ENCODE peak calls at places on chromosomes 11 and 22, in ten cellular contexts. F, U, O, P, Z, T, C, K, S and V are unnamed samples.

GRCh38 chr11:9260182-9261146 is 4.7 kb downstream of the DENND5A start:
- DNase-seq in F (no peak), U (no peak), O (no peak), P (peak), Z (no peak), T (no peak), C (no peak), K (no peak), S (no peak), V (no peak)

GRCh38 chr11:64004590-64004984 is 18.3 kb downstream of the OTUB1 start:
- DNase-seq in F (no peak), U (no peak), O (no peak), P (no peak), Z (no peak), T (no peak), C (no peak), K (no peak), S (no peak), V (no peak)

GRCh38 chr11:56188602-56189001 is 12.2 kb downstream of the OR5J2 start:
- DNase-seq in F (no peak), U (no peak), O (no peak), P (no peak), Z (no peak), T (no peak), C (no peak), K (no peak), S (no peak), V (no peak)

GRCh38 chr11:62353841-62354240 is 16.6 kb downstream of the ASRGL1 start:
- DNase-seq in F (peak), U (peak), O (peak), P (no peak), Z (no peak), T (no peak), C (no peak), K (no peak), S (no peak), V (no peak)

GRCh38 chr22:37206841-37207821 is 5.1 kb downstream of the SSTR3 start:
- DNase-seq in F (no peak), U (no peak), O (no peak), P (no peak), Z (no peak), T (peak), C (peak), K (no peak), S (peak), V (no peak)

GRCh38 chr11:70912226-70912840 is 340.0 kb downstream of the SHANK2 start:
- DNase-seq in F (no peak), U (no peak), O (peak), P (no peak), Z (no peak), T (peak), C (no peak), K (no peak), S (no peak), V (no peak)

GRCh38 chr11:62392944-62393628 is 25.7 kb upstream of the SCGB1A1 start:
- DNase-seq in F (peak), U (no peak), O (peak), P (peak), Z (no peak), T (no peak), C (no peak), K (no peak), S (no peak), V (no peak)

GRCh38 chr11:1326435-1327063 is 17.1 kb upstream of the TOLLIP start:
- DNase-seq in F (no peak), U (no peak), O (no peak), P (no peak), Z (no peak), T (no peak), C (no peak), K (no peak), S (no peak), V (peak)

GRCh38 chr11:3932698-3933097 is 77.2 kb downstream of the STIM1 start:
- DNase-seq in F (no peak), U (no peak), O (no peak), P (no peak), Z (no peak), T (no peak), C (no peak), K (no peak), S (no peak), V (no peak)

GRCh38 chr11:129598378-129598777 is 217.3 kb upstream of the TMEM45B start:
- DNase-seq in F (no peak), U (no peak), O (no peak), P (no peak), Z (no peak), T (no peak), C (no peak), K (no peak), S (no peak), V (no peak)

GRCh38 chr22:37218771-37219411 is 6.6 kb upstream of the SSTR3 start:
- DNase-seq in F (no peak), U (no peak), O (no peak), P (peak), Z (no peak), T (no peak), C (peak), K (peak), S (no peak), V (no peak)

GRCh38 chr11:63212742-63213141 is 30.7 kb downstream of the SLC22A25 start:
- DNase-seq in F (peak), U (no peak), O (peak), P (peak), Z (peak), T (no peak), C (no peak), K (no peak), S (no peak), V (peak)

GRCh38 chr22:32823024-32823730 is 21.7 kb downstream of the TIMP3 start:
- DNase-seq in F (peak), U (no peak), O (peak), P (peak), Z (peak), T (no peak), C (no peak), K (no peak), S (no peak), V (no peak)

GRCh38 chr22:33562484-33562883 is 357.8 kb downstream of the LARGE1 start:
- DNase-seq in F (no peak), U (no peak), O (no peak), P (no peak), Z (no peak), T (no peak), C (no peak), K (no peak), S (no peak), V (no peak)

GRCh38 chr11:94782446-94782845 is 14.3 kb downstream of the AMOTL1 start:
- DNase-seq in F (no peak), U (no peak), O (no peak), P (no peak), Z (peak), T (no peak), C (no peak), K (no peak), S (no peak), V (peak)

GRCh38 chr22:44623771-44624510 is 78.1 kb upstream of the PRR5 start:
- DNase-seq in F (peak), U (no peak), O (peak), P (peak), Z (peak), T (peak), C (peak), K (no peak), S (peak), V (peak)

GRCh38 chr11:112172362-112172994 is 2.8 kb upstream of the BCO2 start:
- DNase-seq in F (peak), U (no peak), O (peak), P (no peak), Z (no peak), T (no peak), C (peak), K (no peak), S (no peak), V (peak)

GRCh38 chr11:117824571-117825537 is at the start of gene FXYD2:
- DNase-seq in F (no peak), U (no peak), O (peak), P (no peak), Z (no peak), T (peak), C (no peak), K (no peak), S (peak), V (no peak)

GRCh38 chr11:2885017-2885675 is 429 bp downstream of the CDKN1C start:
- DNase-seq in F (peak), U (no peak), O (no peak), P (no peak), Z (peak), T (peak), C (no peak), K (peak), S (peak), V (peak)

GRCh38 chr22:41939981-41940852 is 6.7 kb downstream of the CENPM start:
- DNase-seq in F (no peak), U (peak), O (no peak), P (peak), Z (no peak), T (no peak), C (peak), K (peak), S (peak), V (no peak)

GRCh38 chr11:77046060-77046501 is 11.9 kb downstream of the B3GNT6 start:
- DNase-seq in F (peak), U (peak), O (peak), P (peak), Z (peak), T (no peak), C (peak), K (peak), S (peak), V (no peak)

GRCh38 chr22:22554324-22555284 is 4.5 kb downstream of the PRAME start:
- DNase-seq in F (no peak), U (no peak), O (no peak), P (no peak), Z (no peak), T (no peak), C (no peak), K (no peak), S (no peak), V (no peak)

GRCh38 chr22:37259540-37260029 is 15.5 kb upstream of the RAC2 start:
- DNase-seq in F (peak), U (no peak), O (peak), P (peak), Z (peak), T (peak), C (no peak), K (no peak), S (peak), V (peak)

GRCh38 chr11:120186799-120187591 is 23.8 kb upstream of the OAF start:
- DNase-seq in F (peak), U (no peak), O (peak), P (no peak), Z (no peak), T (peak), C (peak), K (no peak), S (no peak), V (peak)

GRCh38 chr11:218815-219593 is 11.5 kb downstream of the RIC8A start:
- DNase-seq in F (no peak), U (no peak), O (no peak), P (no peak), Z (no peak), T (peak), C (no peak), K (no peak), S (no peak), V (no peak)

GRCh38 chr22:47064016-47064415 is 301.6 kb downstream of the TBC1D22A start:
- DNase-seq in F (no peak), U (no peak), O (no peak), P (no peak), Z (no peak), T (peak), C (no peak), K (no peak), S (no peak), V (no peak)

GRCh38 chr22:47064416-47064815 is 302.0 kb downstream of the TBC1D22A start:
- DNase-seq in F (no peak), U (no peak), O (no peak), P (no peak), Z (no peak), T (no peak), C (no peak), K (no peak), S (no peak), V (no peak)

GRCh38 chr22:47066616-47066905 is 304.1 kb downstream of the TBC1D22A start:
- DNase-seq in F (no peak), U (no peak), O (no peak), P (no peak), Z (no peak), T (peak), C (no peak), K (no peak), S (no peak), V (no peak)

GRCh38 chr22:47067331-47067890 is 305.0 kb downstream of the TBC1D22A start:
- DNase-seq in F (no peak), U (no peak), O (no peak), P (no peak), Z (no peak), T (no peak), C (no peak), K (no peak), S (no peak), V (no peak)

DNA sequence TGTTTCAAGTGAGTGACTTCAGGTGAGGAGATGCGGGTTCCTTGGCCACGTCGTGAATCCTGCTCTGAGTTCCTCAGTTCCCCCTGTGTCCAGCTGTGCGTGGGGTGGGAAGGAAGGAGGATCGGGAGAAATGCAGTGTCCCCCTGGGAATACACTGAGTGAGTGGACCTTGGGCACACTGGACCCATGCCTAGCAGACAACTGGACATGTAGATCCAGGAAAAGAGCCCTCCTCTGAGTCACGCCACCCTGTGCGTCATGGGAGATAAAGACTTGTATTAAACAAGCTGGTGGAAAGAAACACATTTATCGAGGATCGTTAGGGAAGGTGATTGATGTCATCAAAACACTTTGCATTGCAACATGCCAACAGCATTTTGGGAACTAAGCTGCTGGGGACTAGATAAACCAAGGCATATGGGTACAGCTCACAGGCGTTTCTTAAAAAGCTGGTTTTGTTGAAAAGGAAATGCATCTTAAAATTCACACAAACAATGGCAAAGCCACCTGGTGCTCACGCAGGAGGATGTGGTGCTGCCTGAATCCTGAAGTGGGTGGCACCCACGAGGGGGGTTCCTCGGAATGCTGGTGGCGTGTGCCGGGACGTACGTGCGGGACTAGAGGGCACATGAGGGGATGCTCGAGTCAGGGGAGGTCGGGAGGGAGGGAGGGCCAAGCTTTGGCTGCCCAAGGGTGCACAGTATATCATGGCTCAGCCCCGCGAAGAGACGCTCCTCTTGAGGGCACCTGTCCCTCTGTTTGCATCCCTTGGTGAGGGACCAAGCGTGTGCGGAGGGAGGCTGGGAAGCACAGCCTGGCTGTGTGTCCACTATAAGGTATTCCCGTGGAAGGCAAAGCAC is 303.5 kb downstream of the TBC1D22A start:
- DNase-seq in F (no peak), U (no peak), O (no peak), P (no peak), Z (no peak), T (peak), C (no peak), K (no peak), S (no peak), V (no peak)
- H3K4me3 ChIP-seq in F (no peak), U (no peak), O (no peak), P (no peak), Z (no peak), T (no peak), C (no peak), K (no peak), S (no peak), V (no peak)

GRCh38 chr11:34161361-34161760 is 55.9 kb downstream of the NAT10 start:
- DNase-seq in F (no peak), U (no peak), O (no peak), P (no peak), Z (no peak), T (no peak), C (no peak), K (no peak), S (no peak), V (no peak)
- H3K4me3 ChIP-seq in F (no peak), U (no peak), O (no peak), P (no peak), Z (no peak), T (no peak), C (no peak), K (no peak), S (no peak), V (no peak)

GRCh38 chr22:43186272-43187170 is at the start of gene TTLL12:
- DNase-seq in F (peak), U (no peak), O (no peak), P (peak), Z (peak), T (no peak), C (peak), K (peak), S (peak), V (peak)
- H3K4me3 ChIP-seq in F (peak), U (peak), O (peak), P (peak), Z (peak), T (peak), C (peak), K (peak), S (peak), V (peak)

DNA sequence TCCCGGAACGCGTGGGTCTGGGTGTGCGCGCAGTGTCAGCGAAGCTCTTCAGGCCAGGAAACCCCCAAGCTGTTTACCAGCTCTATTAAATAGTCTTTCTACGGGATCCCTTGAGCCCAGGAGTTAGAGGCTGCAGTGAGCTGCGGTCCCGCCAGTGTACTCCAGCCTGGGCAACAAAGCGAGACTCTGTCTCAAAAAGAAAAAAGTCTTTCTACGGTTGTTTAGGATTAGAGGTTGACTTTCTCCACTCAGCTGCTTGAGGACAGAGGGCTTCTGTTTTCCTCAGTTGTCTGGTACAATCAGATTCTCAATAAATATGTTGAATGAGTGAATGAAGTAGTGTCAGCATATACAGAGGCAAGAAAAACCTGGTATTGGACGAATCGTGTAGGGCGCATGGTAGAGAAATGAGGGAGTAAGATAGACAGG is 616 bp downstream of the SART1 start:
- DNase-seq in F (no peak), U (no peak), O (no peak), P (no peak), Z (no peak), T (no peak), C (no peak), K (no peak), S (no peak), V (no peak)
- H3K4me3 ChIP-seq in F (peak), U (peak), O (peak), P (peak), Z (peak), T (peak), C (peak), K (peak), S (peak), V (peak)

DNA sequence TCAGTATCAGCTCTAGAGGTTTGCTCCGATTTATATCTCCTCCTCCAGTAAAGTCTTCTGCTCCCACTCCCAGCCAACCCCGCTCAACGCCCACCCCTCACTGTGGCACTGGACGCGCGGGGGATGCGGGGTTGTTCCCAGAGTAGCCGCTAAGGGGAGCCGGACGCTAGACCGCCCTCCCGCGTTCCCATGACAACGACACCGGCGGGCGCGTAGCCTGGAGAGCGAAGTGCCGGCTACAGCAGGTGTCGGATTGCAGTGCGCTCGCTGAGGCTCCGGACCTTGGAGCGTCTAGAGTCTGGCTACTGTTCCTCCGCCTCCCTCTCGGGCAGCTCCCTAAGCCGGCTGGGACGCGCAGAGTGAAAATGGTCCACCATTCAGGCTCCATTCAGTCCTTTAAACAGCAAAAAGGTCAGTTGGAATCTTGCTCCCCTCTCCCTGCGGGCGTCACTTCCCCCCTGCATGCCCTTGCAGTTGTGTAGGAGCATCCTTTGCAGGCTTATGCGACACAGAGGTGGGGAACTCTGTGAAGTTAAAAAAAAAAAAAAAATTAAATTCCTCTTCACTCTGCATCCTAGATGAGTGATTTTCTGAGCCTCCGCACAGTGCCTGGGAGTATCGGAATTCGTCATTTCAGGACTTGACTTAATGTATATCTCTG is at the start of gene ANO3:
- DNase-seq in F (peak), U (peak), O (peak), P (no peak), Z (peak), T (peak), C (peak), K (no peak), S (peak), V (peak)
- H3K4me3 ChIP-seq in F (no peak), U (no peak), O (no peak), P (no peak), Z (peak), T (no peak), C (no peak), K (no peak), S (peak), V (peak)